ENCODE peak calls at places on chromosomes 13 and 19, in six cellular contexts. M is SK-N-SH, A is GM23338, V is PC-3, J is HCT116, L is hepatocyte. B is an unnamed sample. For H3K36me3 and H3K4me1, the result is how much of the 10 kb centered on the place peaks cover.

GRCh38 chr19:40614595-40615411 is 13.6 kb downstream of the LTBP4 start:
- DNase-seq in M (peak), A (peak), V (peak), J (peak), L (peak), B (peak)

GRCh38 chr13:100836696-100837095 is 162.1 kb upstream of the TMTC4 start:
- DNase-seq in M (no peak), A (no peak), V (peak), J (no peak), L (no peak), B (no peak)

GRCh38 chr19:13887039-13887438 is 10.1 kb downstream of the NANOS3 start:
- DNase-seq in M (no peak), A (no peak), V (no peak), J (no peak), L (no peak), B (no peak)

GRCh38 chr13:28204043-28204442 is 65.7 kb downstream of the PAN3 start:
- DNase-seq in M (no peak), A (no peak), V (no peak), J (no peak), L (no peak), B (no peak)

GRCh38 chr13:19185865-19186645 is 4.4 kb upstream of the TUBA3C start:
- DNase-seq in M (no peak), A (no peak), V (no peak), J (no peak), L (no peak), B (no peak)

GRCh38 chr13:63614874-63615612 is 2199.4 kb upstream of the PCDH20 start:
- DNase-seq in M (no peak), A (no peak), V (no peak), J (no peak), L (no peak), B (no peak)

GRCh38 chr19:14150041-14150769 is 13.8 kb upstream of the ASF1B start:
- DNase-seq in M (peak), A (peak), V (no peak), J (no peak), L (no peak), B (no peak)

GRCh38 chr13:30097695-30098094 is 209.7 kb downstream of the KATNAL1 start:
- DNase-seq in M (no peak), A (no peak), V (no peak), J (no peak), L (no peak), B (no peak)

GRCh38 chr13:66673401-66673800 is 556.7 kb downstream of the PCDH9 start:
- DNase-seq in M (no peak), A (no peak), V (no peak), J (no peak), L (no peak), B (no peak)

GRCh38 chr13:113460064-113460555 is 6.8 kb upstream of the ADPRHL1 start:
- DNase-seq in M (no peak), A (no peak), V (no peak), J (no peak), L (no peak), B (no peak)
- H3K36me3 ChIP-seq in M (half or more), A (under half), V (under half), J (under half), L (under half), B (under half)

GRCh38 chr19:10173527-10173926 is 21.2 kb downstream of the DNMT1 start:
- DNase-seq in M (no peak), A (no peak), V (peak), J (no peak), L (no peak), B (no peak)
- TF ChIP-seq EZH2phosphoT487 in M (no peak), A (no peak), V (no peak), J (no peak), L (no peak), B (no peak)

GRCh38 chr19:8600816-8601215 is 9.7 kb downstream of the ADAMTS10 start:
- DNase-seq in M (no peak), A (no peak), V (no peak), J (no peak), L (no peak), B (no peak)
- H3K4me1 ChIP-seq in M (under half), A (under half), V (under half), J (under half), L (under half), B (under half)

GRCh38 chr13:57673197-57673596 is 41.7 kb downstream of the PCDH17 start:
- DNase-seq in M (no peak), A (peak), V (no peak), J (no peak), L (peak), B (no peak)
- H3K36me3 ChIP-seq in M (under half), A (under half), V (under half), J (under half), L (under half), B (under half)

DNA sequence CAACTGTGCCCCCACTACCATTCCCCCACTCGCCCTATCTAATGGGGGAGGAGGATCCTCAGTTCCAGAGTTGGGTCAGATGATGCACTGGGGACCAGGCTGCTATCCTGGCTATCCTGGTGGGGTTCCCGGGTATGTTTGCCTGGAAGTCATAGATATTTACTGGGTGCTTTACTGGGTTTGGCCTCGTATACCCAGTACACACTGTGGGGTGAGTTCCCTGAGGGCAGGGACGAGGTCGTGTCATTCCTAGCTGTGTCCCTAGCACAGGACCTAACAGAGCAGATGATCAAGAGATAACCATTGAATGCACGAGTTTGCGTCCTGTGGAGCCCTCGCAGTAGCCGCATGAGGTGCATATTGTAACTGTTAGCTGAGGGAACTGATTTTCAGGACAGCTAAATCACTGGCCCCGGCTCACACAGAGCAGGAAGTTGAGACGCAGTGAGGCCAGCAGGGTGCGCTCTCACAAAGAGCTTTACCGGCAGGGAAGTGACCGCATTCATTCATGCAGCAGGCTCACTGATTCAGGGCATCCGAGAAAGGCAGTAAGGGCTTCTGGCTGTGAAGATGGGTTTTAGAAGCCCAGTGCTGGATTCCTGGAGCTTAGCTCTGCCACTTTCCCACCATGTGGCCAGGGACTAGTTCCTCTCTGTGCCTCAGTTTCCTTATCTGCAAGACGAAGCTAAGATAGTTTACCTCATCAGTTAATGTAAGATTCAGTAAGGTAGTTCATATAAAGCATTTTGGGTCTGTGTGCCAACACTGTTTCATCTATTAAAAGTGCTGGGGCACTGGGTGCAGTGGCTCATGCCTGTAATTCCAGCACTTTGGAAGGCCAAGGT is 6.0 kb downstream of the RUVBL2 start:
- DNase-seq in M (peak), A (peak), V (peak), J (no peak), L (peak), B (peak)
- TF ChIP-seq EZH2phosphoT487 in M (no peak), A (no peak), V (no peak), J (no peak), L (no peak), B (no peak)

GRCh38 chr19:39449116-39449797 is 3.9 kb downstream of the SUPT5H start:
- DNase-seq in M (no peak), A (no peak), V (no peak), J (no peak), L (no peak), B (peak)
- H3K4me1 ChIP-seq in M (under half), A (under half), V (under half), J (under half), L (under half), B (under half)

GRCh38 chr19:20926796-20927195 is 3.7 kb downstream of the ZNF85 start:
- DNase-seq in M (no peak), A (no peak), V (no peak), J (no peak), L (no peak), B (no peak)

GRCh38 chr19:20928371-20928770 is 5.3 kb downstream of the ZNF85 start:
- DNase-seq in M (no peak), A (no peak), V (no peak), J (no peak), L (no peak), B (no peak)

GRCh38 chr19:20923077-20923871 is at the start of gene ZNF85:
- DNase-seq in M (peak), A (peak), V (peak), J (peak), L (peak), B (peak)

GRCh38 chr19:20925481-20925880 is 2.4 kb downstream of the ZNF85 start:
- DNase-seq in M (no peak), A (no peak), V (no peak), J (no peak), L (no peak), B (no peak)
- H3K36me3 ChIP-seq in M (under half), A (under half), V (under half), J (under half), L (under half), B (half or more)

B was measured in OCI-LY7.